ENCODE peak calls at places on chromosomes 2 and 18, in seven cellular contexts. Y, Z, D, Q, E, X and T are unnamed samples.

GRCh38 chr18:55779461-55779710 is 191.4 kb upstream of the TCF4 start:
- DNase-seq in Y (no peak), Z (no peak), D (no peak), Q (no peak), E (peak), X (no peak), T (peak)

GRCh38 chr2:30232027-30232800 is 880 bp downstream of the LBH start:
- DNase-seq in Y (peak), Z (no peak), D (peak), Q (peak), E (peak), X (peak), T (no peak)

GRCh38 chr2:179344280-179344961 is 79.8 kb upstream of the SESTD1 start:
- DNase-seq in Y (no peak), Z (peak), D (no peak), Q (no peak), E (peak), X (no peak), T (peak)

GRCh38 chr2:231743376-231744116 is 35.2 kb downstream of the PTMA start:
- DNase-seq in Y (no peak), Z (no peak), D (no peak), Q (no peak), E (no peak), X (no peak), T (no peak)

GRCh38 chr2:181177376-181177775 is 197.0 kb downstream of the UBE2E3 start:
- DNase-seq in Y (no peak), Z (no peak), D (no peak), Q (no peak), E (no peak), X (no peak), T (no peak)

GRCh38 chr2:173150087-173150486 is 74.4 kb downstream of the MAP3K20 start:
- DNase-seq in Y (no peak), Z (no peak), D (no peak), Q (no peak), E (peak), X (no peak), T (no peak)

GRCh38 chr2:207513577-207514257 is 16.0 kb upstream of the CREB1 start:
- DNase-seq in Y (no peak), Z (peak), D (peak), Q (no peak), E (peak), X (no peak), T (peak)

GRCh38 chr18:77065221-77065981 is 67.2 kb downstream of the MBP start:
- DNase-seq in Y (no peak), Z (peak), D (peak), Q (no peak), E (peak), X (peak), T (peak)

GRCh38 chr2:30225131-30225762 is 6.1 kb upstream of the LBH start:
- DNase-seq in Y (no peak), Z (peak), D (peak), Q (no peak), E (peak), X (peak), T (no peak)

GRCh38 chr2:239482801-239483712 is 82.2 kb upstream of the HDAC4 start:
- DNase-seq in Y (no peak), Z (no peak), D (no peak), Q (no peak), E (peak), X (no peak), T (no peak)

GRCh38 chr2:43305537-43305936 is 79.1 kb upstream of the ZFP36L2 start:
- DNase-seq in Y (no peak), Z (no peak), D (no peak), Q (no peak), E (peak), X (no peak), T (no peak)

GRCh38 chr2:207121784-207122183 is 44.0 kb downstream of the KLF7 start:
- DNase-seq in Y (no peak), Z (peak), D (peak), Q (no peak), E (peak), X (no peak), T (peak)

GRCh38 chr2:36695746-36696415 is 626 bp upstream of the VIT start:
- DNase-seq in Y (no peak), Z (peak), D (peak), Q (no peak), E (peak), X (no peak), T (peak)

GRCh38 chr2:143558665-143559064 is 429.4 kb downstream of the ARHGAP15 start:
- DNase-seq in Y (no peak), Z (peak), D (no peak), Q (no peak), E (peak), X (no peak), T (peak)

GRCh38 chr2:52881606-52882005 is 886.0 kb upstream of the CHAC2 start:
- DNase-seq in Y (no peak), Z (peak), D (no peak), Q (no peak), E (peak), X (no peak), T (peak)

GRCh38 chr2:95275601-95276243 is 1.5 kb downstream of the PROM2 start:
- DNase-seq in Y (no peak), Z (peak), D (no peak), Q (no peak), E (peak), X (no peak), T (no peak)

GRCh38 chr18:42310956-42311355 is 355.9 kb downstream of the PIK3C3 start:
- DNase-seq in Y (no peak), Z (peak), D (no peak), Q (no peak), E (peak), X (no peak), T (peak)

GRCh38 chr18:79818036-79818435 is 20.3 kb downstream of the KCNG2 start:
- DNase-seq in Y (no peak), Z (no peak), D (no peak), Q (no peak), E (peak), X (no peak), T (no peak)

GRCh38 chr2:96241901-96242611 is 23.7 kb downstream of the TMEM127 start:
- DNase-seq in Y (peak), Z (peak), D (peak), Q (no peak), E (peak), X (peak), T (peak)

GRCh38 chr2:165778653-165779451 is 15.2 kb downstream of the GALNT3 start:
- DNase-seq in Y (no peak), Z (no peak), D (no peak), Q (no peak), E (no peak), X (no peak), T (no peak)

GRCh38 chr18:33356735-33357134 is 83.8 kb downstream of the CCDC178 start:
- DNase-seq in Y (no peak), Z (no peak), D (no peak), Q (no peak), E (no peak), X (no peak), T (no peak)

GRCh38 chr2:179595284-179595683 is 266.1 kb downstream of the ZNF385B start:
- DNase-seq in Y (no peak), Z (no peak), D (no peak), Q (no peak), E (no peak), X (no peak), T (peak)

GRCh38 chr18:50647237-50647636 is 87.3 kb downstream of the MAPK4 start:
- DNase-seq in Y (no peak), Z (no peak), D (no peak), Q (no peak), E (no peak), X (no peak), T (no peak)

GRCh38 chr2:205496777-205497176 is 185.5 kb upstream of the NRP2 start:
- DNase-seq in Y (no peak), Z (no peak), D (no peak), Q (no peak), E (peak), X (no peak), T (no peak)

GRCh38 chr18:79805211-79805862 is 7.6 kb downstream of the KCNG2 start:
- DNase-seq in Y (no peak), Z (no peak), D (no peak), Q (no peak), E (no peak), X (no peak), T (no peak)

GRCh38 chr18:25834061-25834460 is 256.4 kb downstream of the SS18 start:
- DNase-seq in Y (no peak), Z (no peak), D (no peak), Q (no peak), E (no peak), X (no peak), T (no peak)

GRCh38 chr2:33673937-33674336 is 74.8 kb upstream of the FAM98A start:
- DNase-seq in Y (no peak), Z (peak), D (peak), Q (no peak), E (peak), X (no peak), T (peak)

GRCh38 chr18:10113156-10114022 is 199.6 kb downstream of the VAPA start:
- DNase-seq in Y (no peak), Z (no peak), D (no peak), Q (no peak), E (no peak), X (no peak), T (no peak)